ENCODE peak calls at places on chromosomes 6 and 20, in four cellular contexts. M is right lobe of liver, P is heart left ventricle, Q is suprapubic skin. I is an unnamed sample.

GRCh38 chr20:57680131-57680716 is 29.6 kb downstream of the PMEPA1 start:
- DNase-seq in M (no peak), P (no peak), Q (no peak), I (no peak)

GRCh38 chr6:130559166-130559565 is 193.3 kb downstream of the TMEM200A start:
- DNase-seq in M (no peak), P (no peak), Q (no peak), I (no peak)

GRCh38 chr6:170232186-170233002 is 58.5 kb downstream of the DLL1 start:
- DNase-seq in M (peak; percentile 32), P (peak; percentile 4), Q (no peak), I (no peak)

GRCh38 chr20:60254901-60255411 is 296.7 kb downstream of the CDH26 start:
- DNase-seq in M (no peak), P (no peak), Q (no peak), I (no peak)

GRCh38 chr6:4313044-4313686 is 177.8 kb upstream of the ECI2 start:
- DNase-seq in M (no peak), P (peak; percentile 44), Q (peak; percentile 77), I (no peak)

GRCh38 chr6:30688569-30688968 is 2.1 kb upstream of the PPP1R18 start:
- DNase-seq in M (peak; percentile 46), P (no peak), Q (no peak), I (no peak)

GRCh38 chr20:56706867-56707360 is 77.8 kb downstream of the TFAP2C start:
- DNase-seq in M (no peak), P (no peak), Q (no peak), I (no peak)

GRCh38 chr6:121652726-121653623 is 217.5 kb downstream of the GJA1 start:
- DNase-seq in M (no peak), P (no peak), Q (no peak), I (no peak)

GRCh38 chr6:3603443-3604130 is 146.7 kb upstream of the SLC22A23 start:
- DNase-seq in M (no peak), P (no peak), Q (no peak), I (no peak)

GRCh38 chr6:391559-392440 is at the start of gene IRF4:
- DNase-seq in M (no peak), P (no peak), Q (peak; percentile 67), I (no peak)

GRCh38 chr6:139753198-139753861 is 378.9 kb upstream of the CITED2 start:
- DNase-seq in M (no peak), P (no peak), Q (no peak), I (no peak)

GRCh38 chr6:48249071-48249470 is 138.1 kb upstream of the PTCHD4 start:
- DNase-seq in M (no peak), P (no peak), Q (no peak), I (no peak)

GRCh38 chr20:46520976-46521579 is 7.7 kb upstream of the ZNF334 start:
- DNase-seq in M (peak; percentile 56), P (peak; percentile 39), Q (no peak), I (no peak)

GRCh38 chr20:52665441-52665840 is 306.7 kb upstream of the TSHZ2 start:
- DNase-seq in M (no peak), P (no peak), Q (no peak), I (no peak)

GRCh38 chr6:163872335-163872734 is 457.8 kb downstream of the QKI start:
- DNase-seq in M (no peak), P (no peak), Q (no peak), I (no peak)

GRCh38 chr6:43759157-43759925 is 10.7 kb upstream of the VEGFA start:
- DNase-seq in M (no peak), P (no peak), Q (no peak), I (no peak)

GRCh38 chr20:57650756-57651483 is 30.7 kb upstream of the ZBP1 start:
- DNase-seq in M (no peak), P (no peak), Q (no peak), I (no peak)

GRCh38 chr20:48679603-48680002 is 148.2 kb downstream of the PREX1 start:
- DNase-seq in M (peak; percentile 33), P (no peak), Q (no peak), I (no peak)

GRCh38 chr20:62141397-62142251 is 1.6 kb downstream of the PSMA7 start:
- DNase-seq in M (no peak), P (no peak), Q (no peak), I (no peak)

GRCh38 chr20:11894072-11894471 is 23.6 kb upstream of the BTBD3 start:
- DNase-seq in M (no peak), P (no peak), Q (no peak), I (no peak)

GRCh38 chr6:3226422-3227362 is 761 bp downstream of the TUBB2B start:
- DNase-seq in M (no peak), P (peak; percentile 34), Q (no peak), I (no peak)

GRCh38 chr20:991850-992249 is 10.3 kb downstream of the RSPO4 start:
- DNase-seq in M (no peak), P (no peak), Q (no peak), I (no peak)

GRCh38 chr6:16585805-16586204 is 175.5 kb downstream of the ATXN1 start:
- DNase-seq in M (no peak), P (peak; percentile 40), Q (no peak), I (no peak)

GRCh38 chr20:415820-416322 is 7.8 kb downstream of the RBCK1 start:
- DNase-seq in M (peak; percentile 85), P (no peak), Q (no peak), I (no peak)

GRCh38 chr6:6230286-6230685 is 90.2 kb downstream of the F13A1 start:
- DNase-seq in M (no peak), P (no peak), Q (no peak), I (no peak)

GRCh38 chr6:73180718-73181619 is 44.3 kb downstream of the KHDC1L start:
- DNase-seq in M (no peak), P (no peak), Q (no peak), I (no peak)

GRCh38 chr6:25439368-25439767 is 160.2 kb downstream of the CARMIL1 start:
- DNase-seq in M (no peak), P (no peak), Q (no peak), I (no peak)

GRCh38 chr6:101429291-101429690 is 35.8 kb downstream of the GRIK2 start:
- DNase-seq in M (no peak), P (no peak), Q (no peak), I (no peak)

GRCh38 chr6:132122176-132122575 is 171.0 kb upstream of the CCN2 start:
- DNase-seq in M (no peak), P (no peak), Q (no peak), I (no peak)

GRCh38 chr20:19406371-19406770 is 193.9 kb downstream of the SLC24A3 start:
- DNase-seq in M (no peak), P (no peak), Q (no peak), I (no peak)

GRCh38 chr6:158000530-158001307 is 19.1 kb downstream of the SYNJ2 start:
- DNase-seq in M (no peak), P (no peak), Q (peak; percentile 45), I (no peak)

GRCh38 chr6:12577124-12577845 is 139.3 kb upstream of the PHACTR1 start:
- DNase-seq in M (no peak), P (no peak), Q (no peak), I (no peak)

GRCh38 chr6:82247634-82248232 is at the start of gene IBTK:
- DNase-seq in M (peak; percentile 97), P (peak; percentile 95), Q (peak; percentile 96), I (peak; percentile 44)

GRCh38 chr6:82246370-82246769 is 1.2 kb downstream of the IBTK start:
- DNase-seq in M (no peak), P (no peak), Q (no peak), I (no peak)

GRCh38 chr6:82245376-82245775 is 2.2 kb downstream of the IBTK start:
- DNase-seq in M (no peak), P (no peak), Q (no peak), I (no peak)

GRCh38 chr6:82248233-82248735 is 740 bp upstream of the IBTK start:
- DNase-seq in M (peak; percentile 82), P (no peak), Q (no peak), I (no peak)

GRCh38 chr6:82246802-82247633 is 526 bp downstream of the IBTK start:
- DNase-seq in M (peak; percentile 64), P (peak; percentile 74), Q (no peak), I (no peak)
- TF ChIP-seq POLR2A in M (no peak), P (no peak), Q (no peak), I (no peak)

GRCh38 chr6:112911949-112912348 is 564.8 kb downstream of the RFPL4B start:
- DNase-seq in M (no peak), P (no peak), Q (no peak), I (no peak)
- H3K27ac ChIP-seq in M (no peak overlapping the region), P (peak overlapping the region; percentile 60), Q (no peak overlapping the region), I (no peak overlapping the region)

GRCh38 chr6:7674291-7674690 is 51.6 kb upstream of the BMP6 start:
- DNase-seq in M (no peak), P (no peak), Q (no peak), I (no peak)

GRCh38 chr6:7671076-7671475 is 54.8 kb upstream of the BMP6 start:
- DNase-seq in M (no peak), P (no peak), Q (no peak), I (no peak)

GRCh38 chr6:7672066-7673062 is 53.5 kb upstream of the BMP6 start:
- DNase-seq in M (no peak), P (no peak), Q (no peak), I (no peak)

GRCh38 chr6:7671581-7671980 is 54.3 kb upstream of the BMP6 start:
- DNase-seq in M (no peak), P (no peak), Q (no peak), I (no peak)

DNA sequence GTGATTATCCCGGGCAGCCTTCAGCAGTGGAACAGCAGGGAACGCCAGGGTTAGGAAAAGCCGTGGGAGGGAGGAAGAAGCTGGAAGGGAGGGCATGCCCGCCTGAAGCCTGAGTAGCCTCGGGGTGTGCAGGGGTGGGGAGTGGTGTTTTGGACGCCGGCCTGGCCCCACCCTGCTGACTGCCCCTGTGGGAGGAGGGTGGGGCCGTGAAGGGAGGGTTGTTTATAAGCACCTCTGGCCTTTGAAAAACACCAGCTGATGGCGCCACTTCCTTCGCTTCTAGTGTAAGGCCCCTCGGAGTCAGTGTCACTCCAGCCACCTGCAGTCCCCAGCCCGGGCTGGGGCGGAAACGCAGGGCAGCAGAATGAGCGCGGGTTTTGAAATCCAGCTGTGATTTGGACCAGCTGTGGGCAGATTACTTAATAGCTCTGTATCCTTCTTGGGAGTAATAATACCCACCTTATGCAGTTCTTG is 52.8 kb upstream of the BMP6 start:
- DNase-seq in M (no peak), P (peak; percentile 62), Q (peak; percentile 82), I (no peak)
- H3K4me3 ChIP-seq in M (no peak overlapping the region), P (no peak overlapping the region), Q (peak overlapping the region; percentile 34), I (peak overlapping the region; percentile 53)

GRCh38 chr6:28443112-28443773 is at the start of gene ZSCAN23:
- DNase-seq in M (peak; percentile 65), P (peak; percentile 84), Q (peak; percentile 72), I (peak; percentile 5)
- TF ChIP-seq POLR2A in M (no peak), P (peak; percentile 25), Q (no peak), I (no peak)

DNA sequence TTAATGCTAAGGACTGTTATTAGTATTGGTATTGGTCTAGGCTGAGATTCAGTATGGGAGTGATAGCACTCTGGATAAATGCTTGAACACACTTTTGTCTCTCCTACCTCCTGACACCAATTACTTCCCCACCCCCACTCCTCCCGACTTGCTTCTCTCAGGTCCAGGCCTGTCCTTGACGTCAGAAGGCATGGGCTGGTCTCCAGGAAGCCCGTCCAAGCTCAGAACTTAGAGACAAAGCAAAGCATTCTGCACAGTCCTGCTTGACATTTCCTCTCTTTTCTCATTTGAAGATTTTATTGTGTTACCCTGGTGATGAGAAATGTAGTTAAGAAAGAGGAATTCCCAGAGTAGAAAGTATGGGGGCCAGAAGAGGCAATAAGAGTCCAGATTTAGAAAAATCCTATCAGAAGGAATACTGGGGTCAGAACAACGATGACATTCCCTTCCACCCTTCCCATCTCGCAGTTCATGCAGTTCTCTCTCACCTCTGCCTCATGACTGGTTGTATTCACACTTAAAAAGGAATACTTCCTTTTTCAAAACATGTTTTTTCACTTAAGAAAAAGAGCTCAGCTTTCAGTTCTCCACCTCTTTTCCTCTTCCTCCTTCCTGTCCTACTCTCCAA is 18.3 kb upstream of the FAM184A start:
- DNase-seq in M (no peak), P (peak; percentile 75), Q (peak; percentile 76), I (no peak)
- H3K27ac ChIP-seq in M (no peak overlapping the region), P (peak overlapping the region; percentile 70), Q (peak overlapping the region; percentile 58), I (no peak overlapping the region)

I was measured in esophagus squamous epithelium.